ENCODE peak calls at places on chromosome 9, in nine cellular contexts. One of them, this sample, is unnamed.

GRCh38 chr9:31612336-31613030 is 772.0 kb upstream of the ACO1 start:
- DNase-seq in osteoblast: no peak
- DNase-seq in fibroblast of lung: no peak
- DNase-seq in astrocyte: peak; percentile 16
- DNase-seq in GM12878: no peak
- DNase-seq in PC-3: no peak
- DNase-seq in A549: no peak
- DNase-seq in DND-41: no peak
- DNase-seq in neural progenitor cell: no peak
- DNase-seq in this sample: no peak

GRCh38 chr9:92774274-92774673 is 9.6 kb upstream of the BICD2 start:
- DNase-seq in osteoblast: peak; percentile 96
- DNase-seq in fibroblast of lung: peak; percentile 86
- DNase-seq in astrocyte: peak; percentile 97
- DNase-seq in GM12878: no peak
- DNase-seq in PC-3: peak; percentile 66
- DNase-seq in A549: no peak
- DNase-seq in DND-41: no peak
- DNase-seq in neural progenitor cell: no peak
- DNase-seq in this sample: no peak

GRCh38 chr9:78121488-78121887 is 89.9 kb upstream of the GNAQ start:
- DNase-seq in osteoblast: no peak
- DNase-seq in fibroblast of lung: peak; percentile 67
- DNase-seq in astrocyte: no peak
- DNase-seq in GM12878: no peak
- DNase-seq in PC-3: peak; percentile 72
- DNase-seq in A549: peak; percentile 55
- DNase-seq in DND-41: peak; percentile 62
- DNase-seq in neural progenitor cell: peak; percentile 72
- DNase-seq in this sample: peak; percentile 77

GRCh38 chr9:97853844-97854695 is 1.0 kb downstream of the FOXE1 start:
- DNase-seq in osteoblast: peak; percentile 89
- DNase-seq in fibroblast of lung: peak; percentile 28
- DNase-seq in astrocyte: no peak
- DNase-seq in GM12878: no peak
- DNase-seq in PC-3: no peak
- DNase-seq in A549: peak; percentile 87
- DNase-seq in DND-41: no peak
- DNase-seq in neural progenitor cell: peak; percentile 66
- DNase-seq in this sample: peak; percentile 82

GRCh38 chr9:84775056-84775648 is 105.6 kb downstream of the NTRK2 start:
- DNase-seq in osteoblast: no peak
- DNase-seq in fibroblast of lung: no peak
- DNase-seq in astrocyte: no peak
- DNase-seq in GM12878: no peak
- DNase-seq in PC-3: no peak
- DNase-seq in A549: no peak
- DNase-seq in DND-41: no peak
- DNase-seq in neural progenitor cell: no peak
- DNase-seq in this sample: no peak

GRCh38 chr9:78011037-78011436 is 20.6 kb downstream of the GNAQ start:
- DNase-seq in osteoblast: peak; percentile 25
- DNase-seq in fibroblast of lung: no peak
- DNase-seq in astrocyte: no peak
- DNase-seq in GM12878: no peak
- DNase-seq in PC-3: no peak
- DNase-seq in A549: no peak
- DNase-seq in DND-41: no peak
- DNase-seq in neural progenitor cell: no peak
- DNase-seq in this sample: no peak

GRCh38 chr9:69097923-69098593 is 62.5 kb downstream of the FXN start:
- DNase-seq in osteoblast: no peak
- DNase-seq in fibroblast of lung: no peak
- DNase-seq in astrocyte: no peak
- DNase-seq in GM12878: no peak
- DNase-seq in PC-3: no peak
- DNase-seq in A549: no peak
- DNase-seq in DND-41: no peak
- DNase-seq in neural progenitor cell: no peak
- DNase-seq in this sample: no peak

GRCh38 chr9:472676-473075 is 258.0 kb downstream of the DOCK8 start:
- DNase-seq in osteoblast: no peak
- DNase-seq in fibroblast of lung: no peak
- DNase-seq in astrocyte: no peak
- DNase-seq in GM12878: no peak
- DNase-seq in PC-3: peak; percentile 47
- DNase-seq in A549: no peak
- DNase-seq in DND-41: no peak
- DNase-seq in neural progenitor cell: no peak
- DNase-seq in this sample: no peak

DNA sequence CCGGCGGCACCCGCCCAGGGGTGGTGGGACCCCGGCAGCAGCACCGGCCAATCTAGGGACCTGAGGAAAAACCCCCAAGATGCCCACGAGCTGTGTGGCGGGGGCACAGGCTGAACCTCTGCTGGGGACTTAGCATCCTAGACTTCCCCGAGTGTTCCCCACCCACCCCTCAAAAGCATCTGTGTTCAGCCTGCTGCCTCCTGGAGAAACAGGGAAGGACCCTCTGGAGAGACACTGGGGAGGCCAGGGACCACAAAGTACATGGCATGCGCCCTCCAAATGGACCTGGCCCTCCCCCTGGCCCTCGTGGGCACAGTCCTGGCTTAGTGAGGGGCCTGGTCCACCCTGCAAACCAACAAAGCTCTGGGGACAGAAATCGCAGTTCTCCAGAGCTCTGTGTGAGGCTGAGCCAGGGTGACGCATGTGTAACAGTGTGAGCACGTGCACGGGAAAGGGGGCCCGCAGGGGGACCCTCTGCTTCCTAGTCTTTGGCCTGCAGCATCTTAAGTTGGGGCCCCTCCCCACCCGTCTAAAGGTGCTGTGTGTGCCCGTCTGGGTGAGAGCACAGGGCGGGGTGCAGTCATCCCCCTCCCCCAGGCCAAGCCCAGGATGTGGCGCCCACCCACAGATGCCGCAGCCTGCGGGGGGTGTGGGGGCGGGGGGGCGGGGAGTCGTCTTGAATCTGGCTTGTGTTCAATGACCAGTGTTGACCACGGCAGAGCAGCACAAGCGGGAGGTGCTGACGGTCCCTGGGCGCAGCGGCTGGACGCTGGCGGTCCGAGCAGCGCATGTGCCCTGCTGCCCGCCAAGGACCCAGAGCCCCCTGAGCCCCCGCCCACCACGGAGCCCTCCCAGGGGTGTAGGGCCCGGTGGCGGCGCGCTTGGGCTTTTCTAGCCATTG is 668 bp upstream of the KCNT1 start:
- DNase-seq in osteoblast: no peak
- DNase-seq in fibroblast of lung: no peak
- DNase-seq in astrocyte: no peak
- DNase-seq in GM12878: no peak
- DNase-seq in PC-3: no peak
- DNase-seq in A549: no peak
- DNase-seq in DND-41: peak; percentile 38
- DNase-seq in neural progenitor cell: peak; percentile 29
- DNase-seq in this sample: no peak
- H3K4me2 ChIP-seq in osteoblast: peak overlapping the region; percentile 23
- H3K4me2 ChIP-seq in fibroblast of lung: peak overlapping the region; percentile 25
- H3K4me2 ChIP-seq in astrocyte: peak overlapping the region; percentile 79
- H3K4me2 ChIP-seq in GM12878: no peak overlapping the region
- H3K4me2 ChIP-seq in PC-3: no peak overlapping the region
- H3K4me2 ChIP-seq in A549: peak overlapping the region; percentile 88
- H3K4me2 ChIP-seq in DND-41: no peak overlapping the region
- H3K4me2 ChIP-seq in neural progenitor cell: peak overlapping the region; percentile 95
- H3K4me2 ChIP-seq in this sample: peak overlapping the region; percentile 79

GRCh38 chr9:124007468-124008306 is 3.9 kb upstream of the LHX2 start:
- DNase-seq in osteoblast: peak; percentile 84
- DNase-seq in fibroblast of lung: no peak
- DNase-seq in astrocyte: no peak
- DNase-seq in GM12878: no peak
- DNase-seq in PC-3: no peak
- DNase-seq in A549: no peak
- DNase-seq in DND-41: no peak
- DNase-seq in neural progenitor cell: peak; percentile 30
- DNase-seq in this sample: peak; percentile 18

GRCh38 chr9:124008307-124008854 is 3.2 kb upstream of the LHX2 start:
- DNase-seq in osteoblast: peak; percentile 62
- DNase-seq in fibroblast of lung: no peak
- DNase-seq in astrocyte: no peak
- DNase-seq in GM12878: no peak
- DNase-seq in PC-3: peak; percentile 28
- DNase-seq in A549: no peak
- DNase-seq in DND-41: no peak
- DNase-seq in neural progenitor cell: peak; percentile 91
- DNase-seq in this sample: peak; percentile 76

GRCh38 chr9:124009835-124010226 is 1.7 kb upstream of the LHX2 start:
- DNase-seq in osteoblast: peak; percentile 63
- DNase-seq in fibroblast of lung: no peak
- DNase-seq in astrocyte: no peak
- DNase-seq in GM12878: no peak
- DNase-seq in PC-3: no peak
- DNase-seq in A549: no peak
- DNase-seq in DND-41: no peak
- DNase-seq in neural progenitor cell: no peak
- DNase-seq in this sample: no peak

GRCh38 chr9:124010303-124010664 is 1.3 kb upstream of the LHX2 start:
- DNase-seq in osteoblast: peak; percentile 62
- DNase-seq in fibroblast of lung: no peak
- DNase-seq in astrocyte: no peak
- DNase-seq in GM12878: no peak
- DNase-seq in PC-3: no peak
- DNase-seq in A549: no peak
- DNase-seq in DND-41: no peak
- DNase-seq in neural progenitor cell: peak; percentile 16
- DNase-seq in this sample: no peak

DNA sequence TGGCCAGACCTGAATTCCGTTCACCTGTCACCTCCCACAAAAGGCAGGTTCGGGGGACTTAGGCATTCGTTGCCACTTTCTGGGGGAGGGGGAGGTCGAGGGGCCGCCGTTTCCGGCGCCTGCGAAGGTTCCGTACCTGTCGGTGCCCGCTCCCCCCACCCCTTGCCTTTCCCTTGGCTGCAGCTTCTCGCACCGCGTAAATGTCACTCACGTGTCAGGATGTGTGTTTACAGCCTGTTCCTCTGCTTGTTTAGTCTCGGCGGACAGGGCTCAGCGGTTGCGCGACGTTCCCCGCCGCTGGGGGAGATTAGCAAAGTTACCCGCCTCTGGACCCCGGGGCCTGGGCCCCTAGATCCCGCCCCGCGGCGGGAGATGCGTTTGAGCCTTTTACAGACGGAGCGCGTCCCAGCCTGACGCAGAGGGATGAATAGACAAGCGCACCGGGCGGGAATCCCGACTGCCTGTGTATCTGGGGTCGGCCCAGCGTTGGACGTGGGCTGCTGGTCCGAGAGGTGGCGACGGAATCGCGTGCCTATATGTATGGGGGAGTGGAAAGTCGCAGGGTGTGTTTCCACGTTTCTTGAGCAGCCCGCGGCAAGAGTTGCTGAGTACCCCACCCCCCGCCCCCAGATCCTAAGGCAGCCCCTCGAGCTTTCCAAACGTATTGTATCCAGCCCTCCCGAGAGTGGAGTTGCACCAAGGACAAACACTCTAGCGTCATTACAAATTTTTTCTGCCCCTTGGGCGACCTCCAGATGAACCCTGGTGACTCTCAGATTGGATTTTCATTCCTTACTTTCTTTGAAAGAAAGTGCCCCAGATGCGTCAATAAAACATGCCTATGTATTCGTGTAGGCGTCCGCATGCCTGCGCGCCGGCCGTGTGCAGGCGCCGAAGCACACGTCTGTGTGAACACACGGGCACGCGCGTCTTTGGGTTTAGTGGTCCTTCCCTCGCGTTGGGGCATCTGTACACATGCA is 2.4 kb upstream of the LHX2 start:
- DNase-seq in osteoblast: peak; percentile 86
- DNase-seq in fibroblast of lung: no peak
- DNase-seq in astrocyte: no peak
- DNase-seq in GM12878: no peak
- DNase-seq in PC-3: no peak
- DNase-seq in A549: no peak
- DNase-seq in DND-41: no peak
- DNase-seq in neural progenitor cell: peak; percentile 86
- DNase-seq in this sample: peak; percentile 82
- H3K4me3 ChIP-seq in osteoblast: no peak overlapping the region
- H3K4me3 ChIP-seq in fibroblast of lung: no peak overlapping the region
- H3K4me3 ChIP-seq in astrocyte: no peak overlapping the region
- H3K4me3 ChIP-seq in GM12878: peak overlapping the region; percentile 44
- H3K4me3 ChIP-seq in PC-3: peak overlapping the region; percentile 56
- H3K4me3 ChIP-seq in A549: peak overlapping the region; percentile 51
- H3K4me3 ChIP-seq in DND-41: no peak overlapping the region
- H3K4me3 ChIP-seq in neural progenitor cell: peak overlapping the region; percentile 76
- H3K4me3 ChIP-seq in this sample: peak overlapping the region; percentile 71

GRCh38 chr9:89926167-89926566 is 321.4 kb downstream of the GADD45G start:
- DNase-seq in osteoblast: no peak
- DNase-seq in fibroblast of lung: no peak
- DNase-seq in astrocyte: no peak
- DNase-seq in GM12878: no peak
- DNase-seq in PC-3: no peak
- DNase-seq in A549: no peak
- DNase-seq in DND-41: no peak
- DNase-seq in neural progenitor cell: no peak
- DNase-seq in this sample: no peak

GRCh38 chr9:89924611-89925010 is 319.8 kb downstream of the GADD45G start:
- DNase-seq in osteoblast: no peak
- DNase-seq in fibroblast of lung: no peak
- DNase-seq in astrocyte: no peak
- DNase-seq in GM12878: no peak
- DNase-seq in PC-3: no peak
- DNase-seq in A549: no peak
- DNase-seq in DND-41: no peak
- DNase-seq in neural progenitor cell: no peak
- DNase-seq in this sample: no peak

GRCh38 chr9:89928521-89929275 is 323.9 kb downstream of the GADD45G start:
- DNase-seq in osteoblast: no peak
- DNase-seq in fibroblast of lung: no peak
- DNase-seq in astrocyte: no peak
- DNase-seq in GM12878: no peak
- DNase-seq in PC-3: no peak
- DNase-seq in A549: no peak
- DNase-seq in DND-41: no peak
- DNase-seq in neural progenitor cell: no peak
- DNase-seq in this sample: no peak

GRCh38 chr9:89928106-89928505 is 323.3 kb downstream of the GADD45G start:
- DNase-seq in osteoblast: no peak
- DNase-seq in fibroblast of lung: no peak
- DNase-seq in astrocyte: no peak
- DNase-seq in GM12878: no peak
- DNase-seq in PC-3: no peak
- DNase-seq in A549: no peak
- DNase-seq in DND-41: no peak
- DNase-seq in neural progenitor cell: no peak
- DNase-seq in this sample: no peak

DNA sequence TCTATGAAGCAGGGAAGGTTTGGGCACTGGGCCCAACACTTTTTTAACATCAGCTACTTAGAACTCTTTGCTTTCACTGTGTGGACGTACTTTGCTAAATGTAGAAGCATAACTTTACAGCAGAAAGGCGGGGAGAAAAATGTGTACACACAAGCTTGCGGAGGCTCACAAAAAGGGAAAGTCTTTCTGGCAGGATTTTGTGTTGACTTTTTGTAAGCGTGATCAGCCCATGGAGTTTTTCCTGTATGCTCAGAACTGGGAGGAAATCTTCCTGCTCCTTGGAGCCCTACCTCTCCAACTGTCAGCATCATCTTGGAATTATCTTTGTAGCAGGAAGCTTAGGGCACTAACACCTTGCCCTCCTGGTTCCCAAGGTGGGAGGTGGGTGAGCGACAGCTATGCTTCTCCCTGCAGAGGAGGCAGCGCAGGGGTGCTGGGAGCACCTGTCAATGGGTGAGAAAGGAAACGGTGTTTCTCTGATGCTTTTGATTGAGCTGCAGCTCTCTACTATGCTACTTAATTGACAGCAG is 321.9 kb downstream of the GADD45G start:
- DNase-seq in osteoblast: no peak
- DNase-seq in fibroblast of lung: peak; percentile 4
- DNase-seq in astrocyte: no peak
- DNase-seq in GM12878: no peak
- DNase-seq in PC-3: no peak
- DNase-seq in A549: no peak
- DNase-seq in DND-41: no peak
- DNase-seq in neural progenitor cell: no peak
- DNase-seq in this sample: no peak
- H3K4me2 ChIP-seq in osteoblast: no peak overlapping the region
- H3K4me2 ChIP-seq in fibroblast of lung: no peak overlapping the region
- H3K4me2 ChIP-seq in astrocyte: no peak overlapping the region
- H3K4me2 ChIP-seq in GM12878: no peak overlapping the region
- H3K4me2 ChIP-seq in PC-3: no peak overlapping the region
- H3K4me2 ChIP-seq in A549: no peak overlapping the region
- H3K4me2 ChIP-seq in DND-41: no peak overlapping the region
- H3K4me2 ChIP-seq in neural progenitor cell: no peak overlapping the region
- H3K4me2 ChIP-seq in this sample: no peak overlapping the region

GRCh38 chr9:105241356-105242043 is 3.0 kb upstream of the SLC44A1 start:
- DNase-seq in osteoblast: no peak
- DNase-seq in fibroblast of lung: no peak
- DNase-seq in astrocyte: peak; percentile 45
- DNase-seq in GM12878: no peak
- DNase-seq in PC-3: no peak
- DNase-seq in A549: no peak
- DNase-seq in DND-41: no peak
- DNase-seq in neural progenitor cell: no peak
- DNase-seq in this sample: peak; percentile 37

GRCh38 chr9:105242557-105242956 is 1.9 kb upstream of the SLC44A1 start:
- DNase-seq in osteoblast: peak; percentile 58
- DNase-seq in fibroblast of lung: peak; percentile 44
- DNase-seq in astrocyte: no peak
- DNase-seq in GM12878: no peak
- DNase-seq in PC-3: no peak
- DNase-seq in A549: no peak
- DNase-seq in DND-41: no peak
- DNase-seq in neural progenitor cell: no peak
- DNase-seq in this sample: no peak

GRCh38 chr9:105243935-105244273 is 547 bp upstream of the SLC44A1 start:
- DNase-seq in osteoblast: no peak
- DNase-seq in fibroblast of lung: no peak
- DNase-seq in astrocyte: no peak
- DNase-seq in GM12878: no peak
- DNase-seq in PC-3: no peak
- DNase-seq in A549: no peak
- DNase-seq in DND-41: no peak
- DNase-seq in neural progenitor cell: no peak
- DNase-seq in this sample: no peak

GRCh38 chr9:105243015-105243686 is 1.3 kb upstream of the SLC44A1 start:
- DNase-seq in osteoblast: peak; percentile 69
- DNase-seq in fibroblast of lung: no peak
- DNase-seq in astrocyte: peak; percentile 92
- DNase-seq in GM12878: no peak
- DNase-seq in PC-3: no peak
- DNase-seq in A549: no peak
- DNase-seq in DND-41: no peak
- DNase-seq in neural progenitor cell: peak; percentile 4
- DNase-seq in this sample: peak; percentile 48

GRCh38 chr9:105242062-105242461 is 2.4 kb upstream of the SLC44A1 start:
- DNase-seq in osteoblast: no peak
- DNase-seq in fibroblast of lung: no peak
- DNase-seq in astrocyte: no peak
- DNase-seq in GM12878: no peak
- DNase-seq in PC-3: no peak
- DNase-seq in A549: no peak
- DNase-seq in DND-41: no peak
- DNase-seq in neural progenitor cell: no peak
- DNase-seq in this sample: no peak
- H3K4me3 ChIP-seq in osteoblast: peak overlapping the region; percentile 85
- H3K4me3 ChIP-seq in fibroblast of lung: peak overlapping the region; percentile 9
- H3K4me3 ChIP-seq in astrocyte: no peak overlapping the region
- H3K4me3 ChIP-seq in GM12878: no peak overlapping the region
- H3K4me3 ChIP-seq in PC-3: no peak overlapping the region
- H3K4me3 ChIP-seq in A549: no peak overlapping the region
- H3K4me3 ChIP-seq in DND-41: no peak overlapping the region
- H3K4me3 ChIP-seq in neural progenitor cell: no peak overlapping the region
- H3K4me3 ChIP-seq in this sample: peak overlapping the region; percentile 84

This sample was measured in GM23338.